ENCODE peak calls at places on chromosomes 4 and X, in five cellular contexts. V is H1, N is HCT116, M is HepG2, O is K562. H is an unnamed sample.

GRCh38 chr4:89119836-89120235 is 8.5 kb downstream of the TIGD2 start:
- DNase-seq in M (no peak), V (no peak), N (no peak), O (no peak), H (no peak)

GRCh38 chr4:60805500-60806313 is 394.4 kb upstream of the ADGRL3 start:
- DNase-seq in M (peak), N (no peak), O (no peak), V (no peak), H (peak)

GRCh38 chrX:154355094-154355775 is 19.2 kb downstream of the FLNA start:
- DNase-seq in N (no peak), M (no peak), O (no peak), V (no peak), H (no peak)

GRCh38 chr4:99330648-99331047 is 9.4 kb upstream of the ADH1B start:
- DNase-seq in M (no peak), N (no peak), V (no peak), O (no peak), H (no peak)

GRCh38 chr4:157045507-157046127 is 30.3 kb upstream of the GLRB start:
- DNase-seq in M (peak), N (peak), O (peak), V (no peak), H (no peak)

GRCh38 chr4:113905301-113905700 is 74.1 kb downstream of the ARSJ start:
- DNase-seq in O (no peak), M (no peak), V (no peak), N (no peak), H (no peak)

GRCh38 chr4:186621959-186622553 is 66.7 kb upstream of the MTNR1A start:
- DNase-seq in O (no peak), N (no peak), V (no peak), M (no peak), H (no peak)

GRCh38 chr4:42618018-42618417 is 38.9 kb downstream of the ATP8A1 start:
- DNase-seq in N (no peak), O (no peak), V (no peak), M (no peak), H (no peak)

GRCh38 chr4:14831447-14831846 is 170.8 kb upstream of the CPEB2 start:
- DNase-seq in N (no peak), O (no peak), M (no peak), V (no peak), H (no peak)

GRCh38 chr4:85807247-85807915 is 332.4 kb downstream of the ARHGAP24 start:
- DNase-seq in M (no peak), O (no peak), V (no peak), N (no peak), H (no peak)

GRCh38 chr4:83772680-83773079 is 236.8 kb downstream of the GPAT3 start:
- DNase-seq in O (no peak), V (no peak), N (no peak), M (no peak), H (no peak)

GRCh38 chrX:109774136-109774535 is 41.1 kb upstream of the ACSL4 start:
- DNase-seq in V (no peak), O (no peak), N (no peak), M (no peak), H (no peak)
- H3K9ac ChIP-seq in V (no peak), O (peak), N (no peak), M (no peak), H (no peak)

DNA sequence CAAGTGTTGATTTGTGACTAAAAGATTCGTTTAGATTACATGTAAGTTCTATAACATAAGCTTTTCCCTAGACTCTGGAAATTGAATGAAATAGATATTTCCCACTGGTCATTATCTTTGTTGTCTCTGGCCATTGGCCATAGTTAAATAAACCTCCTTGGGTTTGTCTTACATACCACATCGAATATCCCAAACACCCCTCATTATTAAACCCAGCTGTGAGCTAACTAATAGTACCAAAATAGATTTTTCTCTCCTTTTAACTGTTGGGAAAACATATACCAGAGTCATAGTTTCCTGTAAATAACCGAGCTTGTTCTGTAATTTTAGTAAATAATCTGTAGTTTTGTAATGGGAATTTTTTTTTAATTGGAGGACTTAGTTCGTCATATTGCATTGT is 534.8 kb downstream of the IQCM start:
- DNase-seq in N (no peak), V (no peak), O (no peak), M (no peak), H (no peak)
- TF ChIP-seq ZNF274 in N (no peak), V (no peak), O (no peak), M (no peak), H (no peak)

GRCh38 chr4:87469390-87469789 is 47.0 kb downstream of the NUDT9 start:
- DNase-seq in O (no peak), N (no peak), M (no peak), V (no peak), H (no peak)

GRCh38 chr4:87462102-87462501 is 39.7 kb downstream of the NUDT9 start:
- DNase-seq in O (no peak), V (no peak), M (no peak), N (no peak), H (no peak)

GRCh38 chr4:87461281-87461700 is 38.9 kb downstream of the NUDT9 start:
- DNase-seq in O (no peak), N (no peak), V (no peak), M (no peak), H (no peak)

DNA sequence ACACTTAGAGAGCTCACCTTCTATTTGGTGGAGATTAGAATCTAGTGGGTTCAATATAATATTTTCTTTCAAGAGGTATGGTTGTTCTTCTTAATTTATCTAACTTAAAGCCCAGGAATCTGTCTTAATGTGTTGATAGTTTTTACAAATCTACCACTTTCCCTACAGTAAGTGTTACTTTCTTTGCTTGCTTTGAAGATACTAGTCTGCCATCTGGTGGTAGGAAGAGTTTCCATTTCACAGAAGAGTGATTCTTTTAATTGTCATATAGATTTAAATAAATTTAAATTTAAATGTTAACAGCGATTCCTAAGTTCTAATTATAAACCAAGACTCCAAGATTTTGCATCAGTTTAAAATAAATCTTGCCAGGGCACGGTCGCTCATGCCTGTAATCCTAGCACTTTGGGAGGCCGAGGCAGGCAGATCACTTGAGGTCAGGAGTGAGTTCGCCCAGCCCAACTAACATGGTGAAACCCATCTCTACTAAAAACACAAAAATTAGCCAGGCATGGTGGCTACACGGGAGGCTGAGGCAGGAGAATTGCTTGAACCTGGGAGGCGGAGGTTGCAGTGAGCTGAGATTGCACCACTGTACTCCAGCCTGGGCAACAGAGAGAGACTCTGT is 43.5 kb downstream of the NUDT9 start:
- DNase-seq in V (no peak), O (peak), N (peak), M (peak), H (no peak)
- TF ChIP-seq YY1 in V (no peak), O (no peak), N (no peak), M (no peak), H (no peak)

GRCh38 chrX:129825746-129826505 is 17.8 kb downstream of the ZDHHC9 start:
- DNase-seq in O (no peak), N (no peak), V (no peak), M (peak), H (no peak)
- H3K9ac ChIP-seq in O (no peak), N (no peak), V (no peak), M (no peak), H (no peak)

GRCh38 chr4:48141048-48141447 is 7.0 kb upstream of the TXK start:
- DNase-seq in V (no peak), O (peak), N (no peak), M (peak), H (no peak)
- TF ChIP-seq ZNF274 in V (no peak), O (no peak), N (no peak), M (no peak), H (no peak)

GRCh38 chr4:6898763-6899162 is 10.9 kb upstream of the TBC1D14 start:
- DNase-seq in M (no peak), O (no peak), N (no peak), V (no peak), H (no peak)

GRCh38 chr4:6900181-6900812 is 9.3 kb upstream of the TBC1D14 start:
- DNase-seq in O (no peak), V (no peak), N (no peak), M (no peak), H (no peak)

GRCh38 chr4:6902318-6903042 is 7.1 kb upstream of the TBC1D14 start:
- DNase-seq in M (peak), N (no peak), O (no peak), V (no peak), H (no peak)

GRCh38 chr4:6901669-6902317 is 7.8 kb upstream of the TBC1D14 start:
- DNase-seq in M (no peak), N (no peak), V (no peak), O (no peak), H (no peak)

DNA sequence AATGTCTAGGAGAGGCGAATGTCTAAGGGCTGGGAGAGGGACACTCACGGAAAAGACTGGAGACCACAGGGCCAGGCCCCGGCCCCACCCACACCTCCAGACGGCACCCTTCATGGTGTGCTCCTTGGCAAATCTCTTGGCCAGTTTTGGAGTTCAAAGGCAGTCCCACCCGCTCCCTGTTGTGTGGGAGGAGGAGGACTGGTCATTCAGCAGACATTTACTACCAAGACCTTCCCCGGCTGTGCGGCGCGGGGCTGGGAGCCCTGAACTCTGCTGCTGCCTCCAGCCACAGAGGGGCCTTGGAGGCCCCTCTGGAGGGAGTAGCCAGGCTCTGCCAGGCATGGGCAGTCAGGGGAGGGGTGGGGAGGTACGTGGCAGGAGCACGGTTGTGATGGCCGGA is 8.7 kb upstream of the TBC1D14 start:
- DNase-seq in M (no peak), O (no peak), N (no peak), V (no peak), H (no peak)
- TF ChIP-seq YY1 in M (no peak), O (no peak), N (no peak), V (no peak), H (no peak)

DNA sequence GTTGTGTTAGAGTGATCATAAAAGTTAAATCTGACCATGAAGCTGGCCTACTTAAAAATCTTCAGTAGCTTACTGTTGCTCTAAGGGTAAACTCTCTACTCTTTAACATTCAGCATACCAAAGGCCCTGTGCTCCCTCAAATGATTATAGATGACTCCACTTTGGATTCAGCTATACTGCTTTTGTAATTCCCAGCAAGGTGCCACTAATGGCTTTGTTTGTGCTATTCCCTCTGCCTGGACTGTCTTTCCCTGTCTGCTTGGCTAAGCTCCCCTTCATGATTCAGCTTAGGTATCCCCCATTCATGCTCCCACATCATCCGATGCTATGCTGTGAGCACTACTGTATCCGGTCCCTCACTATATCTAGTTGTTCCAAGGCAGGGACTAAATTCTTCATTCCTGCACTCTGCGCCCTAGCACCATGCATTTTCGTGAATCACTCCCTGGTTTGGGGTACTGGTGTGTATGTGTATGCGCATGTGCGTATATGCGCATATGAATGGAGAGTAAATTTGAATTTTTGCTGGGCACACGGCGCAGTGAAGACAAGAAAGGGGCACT is 456 bp upstream of the PBDC1 start:
- DNase-seq in N (no peak), V (no peak), M (no peak), O (no peak), H (no peak)
- H3K9ac ChIP-seq in N (peak), V (peak), M (peak), O (peak), H (peak)

DNA sequence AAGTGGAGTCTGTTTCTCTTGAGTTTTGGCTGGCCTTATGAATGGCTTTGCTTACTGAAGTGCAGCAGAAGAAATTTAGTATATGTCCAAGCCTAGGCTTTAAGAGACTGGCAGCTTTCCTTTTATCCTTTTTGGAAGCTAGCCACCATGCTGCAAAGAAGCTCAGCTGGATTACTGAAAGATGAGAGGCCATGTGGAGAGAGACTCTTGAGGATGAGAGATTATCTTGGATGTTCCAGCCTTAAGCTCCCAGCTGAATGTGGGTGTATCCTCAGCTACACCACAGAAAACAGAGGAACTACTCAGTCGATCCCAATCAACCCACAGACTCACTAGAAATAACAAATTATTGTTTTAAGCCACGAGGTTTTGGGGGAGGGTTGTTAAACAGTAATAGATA is 12.5 kb downstream of the CCNG2 start:
- DNase-seq in O (no peak), V (no peak), N (no peak), M (no peak), H (no peak)
- TF ChIP-seq ZNF274 in O (no peak), V (no peak), N (no peak), M (no peak), H (no peak)

GRCh38 chr4:41471126-41471665 is 66.8 kb upstream of the LIMCH1 start:
- DNase-seq in M (no peak), O (no peak), V (no peak), N (no peak), H (no peak)
- TF ChIP-seq YY1 in M (no peak), O (no peak), V (no peak), N (no peak), H (no peak)